ENCODE peak calls at places on chromosomes 7 and 10, in four cellular contexts. One of them, this sample, is unnamed.

GRCh38 chr10:80459047-80459865 is 5.1 kb downstream of the TSPAN14 start:
- DNase-seq in endothelial cell of umbilical vein: no peak
- DNase-seq in HCT116: no peak
- DNase-seq in spleen: peak
- DNase-seq in this sample: peak

GRCh38 chr7:112770051-112770450 is 20.1 kb downstream of the TMEM168 start:
- DNase-seq in spleen: no peak
- DNase-seq in HCT116: no peak
- DNase-seq in endothelial cell of umbilical vein: no peak
- DNase-seq in this sample: no peak

GRCh38 chr7:143299840-143300239 is 11.7 kb downstream of the CASP2 start:
- DNase-seq in HCT116: peak
- DNase-seq in endothelial cell of umbilical vein: peak
- DNase-seq in spleen: no peak
- DNase-seq in this sample: no peak

GRCh38 chr10:24382045-24382444 is 173.1 kb downstream of the KIAA1217 start:
- DNase-seq in endothelial cell of umbilical vein: no peak
- DNase-seq in spleen: no peak
- DNase-seq in HCT116: no peak
- DNase-seq in this sample: no peak

GRCh38 chr7:43905954-43906326 is 456 bp downstream of the URGCP start:
- DNase-seq in HCT116: no peak
- DNase-seq in spleen: peak
- DNase-seq in endothelial cell of umbilical vein: peak
- DNase-seq in this sample: no peak

GRCh38 chr7:18087687-18088078 is 60.0 kb upstream of the PRPS1L1 start:
- DNase-seq in HCT116: no peak
- DNase-seq in spleen: no peak
- DNase-seq in endothelial cell of umbilical vein: no peak
- DNase-seq in this sample: no peak

GRCh38 chr7:150781961-150782360 is 18.2 kb downstream of the TMEM176B start:
- DNase-seq in spleen: no peak
- DNase-seq in HCT116: no peak
- DNase-seq in endothelial cell of umbilical vein: no peak
- DNase-seq in this sample: no peak

GRCh38 chr10:45000764-45001381 is at the start of gene ZNF22:
- DNase-seq in spleen: peak
- DNase-seq in HCT116: no peak
- DNase-seq in endothelial cell of umbilical vein: peak
- DNase-seq in this sample: no peak

GRCh38 chr7:28672397-28672797 is 260.1 kb downstream of the CREB5 start:
- DNase-seq in spleen: no peak
- DNase-seq in endothelial cell of umbilical vein: no peak
- DNase-seq in HCT116: no peak
- DNase-seq in this sample: no peak

GRCh38 chr7:78011642-78012041 is 213.1 kb downstream of the PHTF2 start:
- DNase-seq in spleen: no peak
- DNase-seq in HCT116: no peak
- DNase-seq in endothelial cell of umbilical vein: no peak
- DNase-seq in this sample: no peak

GRCh38 chr7:78007231-78007630 is 208.7 kb downstream of the PHTF2 start:
- DNase-seq in HCT116: no peak
- DNase-seq in spleen: no peak
- DNase-seq in endothelial cell of umbilical vein: no peak
- DNase-seq in this sample: no peak

GRCh38 chr7:78002715-78003114 is 204.1 kb downstream of the PHTF2 start:
- DNase-seq in spleen: no peak
- DNase-seq in endothelial cell of umbilical vein: no peak
- DNase-seq in HCT116: no peak
- DNase-seq in this sample: no peak

DNA sequence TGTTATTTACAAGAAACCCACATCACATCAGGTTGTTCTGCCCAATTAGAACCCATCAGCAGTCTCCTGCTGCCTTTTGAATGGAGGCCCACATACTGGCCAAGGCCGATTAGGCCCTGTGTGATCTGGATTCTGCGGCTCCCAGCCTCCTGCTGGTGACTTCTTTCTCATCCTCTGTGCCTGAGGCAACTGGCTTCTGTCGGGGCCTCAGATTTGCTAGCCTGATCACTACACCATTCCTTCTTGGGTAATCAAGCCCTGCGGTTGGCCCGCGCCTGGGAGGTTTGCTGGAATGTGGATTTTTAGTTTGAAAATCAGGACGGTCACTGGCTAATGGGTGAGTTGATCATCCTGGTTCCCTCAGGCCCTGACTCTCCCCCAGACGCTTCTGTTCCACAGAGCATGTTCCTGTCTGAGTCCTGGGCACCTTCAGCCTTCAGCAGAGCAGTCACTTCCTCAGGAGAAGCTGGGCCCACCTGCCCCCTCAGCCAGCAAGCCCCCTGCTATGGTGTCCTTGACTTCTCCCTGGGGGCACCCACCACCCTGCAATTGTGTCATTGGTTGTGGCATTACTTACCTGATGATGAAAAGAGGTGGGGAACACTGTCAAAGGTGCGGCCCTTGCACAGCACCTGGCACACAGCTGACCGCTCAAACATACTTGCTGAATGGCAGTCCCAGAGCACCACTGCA is 207.6 kb downstream of the PHTF2 start:
- DNase-seq in HCT116: no peak
- DNase-seq in endothelial cell of umbilical vein: no peak
- DNase-seq in spleen: no peak
- DNase-seq in this sample: no peak
- TF ChIP-seq CTCF in HCT116: no peak
- TF ChIP-seq CTCF in endothelial cell of umbilical vein: no peak
- TF ChIP-seq CTCF in spleen: no peak
- TF ChIP-seq CTCF in this sample: no peak

DNA sequence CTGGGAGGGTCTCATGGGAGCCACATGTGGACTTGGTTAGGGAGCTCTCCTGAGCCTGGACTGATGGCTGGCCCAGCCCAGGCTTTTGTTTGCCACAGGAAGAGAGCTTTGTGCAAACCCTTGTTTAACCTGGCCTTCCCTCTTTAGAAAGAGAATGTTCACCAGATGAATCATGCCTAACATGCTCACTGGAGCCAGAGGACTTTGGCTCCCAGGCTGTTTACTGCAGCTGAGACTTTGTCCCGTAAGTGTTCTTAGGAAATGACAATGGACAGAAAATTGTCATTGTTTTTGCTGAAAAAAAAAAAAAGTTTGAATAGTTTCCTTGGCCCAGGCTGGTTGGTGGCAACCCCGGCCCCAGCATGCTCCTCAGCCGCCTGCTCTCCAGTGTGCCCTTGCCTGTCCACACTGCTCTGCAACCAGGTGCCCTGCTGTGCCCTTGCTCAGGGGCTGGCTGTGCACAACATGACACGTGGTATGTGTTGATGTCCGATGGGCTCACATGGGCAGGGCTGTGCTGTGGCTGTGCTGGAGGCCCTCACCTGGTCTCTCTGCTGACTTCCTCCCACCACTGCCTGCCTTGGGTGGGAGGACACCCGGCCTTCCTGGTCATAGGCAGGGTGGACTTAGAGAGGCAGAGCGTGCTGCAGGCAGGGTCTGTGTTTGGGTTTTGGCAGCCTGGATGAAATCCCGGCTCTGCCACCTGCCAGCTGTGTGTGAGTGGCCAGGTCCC is 215.3 kb upstream of the ZNF32 start:
- DNase-seq in HCT116: no peak
- DNase-seq in spleen: no peak
- DNase-seq in endothelial cell of umbilical vein: peak
- DNase-seq in this sample: no peak
- TF ChIP-seq POLR2AphosphoS5 in HCT116: no peak
- TF ChIP-seq POLR2AphosphoS5 in spleen: no peak
- TF ChIP-seq POLR2AphosphoS5 in endothelial cell of umbilical vein: peak
- TF ChIP-seq POLR2AphosphoS5 in this sample: peak

GRCh38 chr10:83706120-83706519 is 433.2 kb upstream of the GHITM start:
- DNase-seq in HCT116: no peak
- DNase-seq in endothelial cell of umbilical vein: no peak
- DNase-seq in spleen: no peak
- DNase-seq in this sample: no peak
- TF ChIP-seq POLR2A in HCT116: no peak
- TF ChIP-seq POLR2A in endothelial cell of umbilical vein: no peak
- TF ChIP-seq POLR2A in spleen: no peak
- TF ChIP-seq POLR2A in this sample: no peak

GRCh38 chr7:117384693-117385092 is 42.6 kb downstream of the ASZ1 start:
- DNase-seq in HCT116: no peak
- DNase-seq in spleen: no peak
- DNase-seq in endothelial cell of umbilical vein: no peak
- DNase-seq in this sample: no peak

GRCh38 chr7:117386125-117386709 is 41.1 kb downstream of the ASZ1 start:
- DNase-seq in endothelial cell of umbilical vein: no peak
- DNase-seq in spleen: no peak
- DNase-seq in HCT116: no peak
- DNase-seq in this sample: no peak

GRCh38 chr7:117385340-117386124 is 41.8 kb downstream of the ASZ1 start:
- DNase-seq in spleen: no peak
- DNase-seq in endothelial cell of umbilical vein: peak
- DNase-seq in HCT116: peak
- DNase-seq in this sample: no peak

GRCh38 chr7:117383826-117384225 is 43.5 kb downstream of the ASZ1 start:
- DNase-seq in endothelial cell of umbilical vein: no peak
- DNase-seq in spleen: no peak
- DNase-seq in HCT116: no peak
- DNase-seq in this sample: no peak

DNA sequence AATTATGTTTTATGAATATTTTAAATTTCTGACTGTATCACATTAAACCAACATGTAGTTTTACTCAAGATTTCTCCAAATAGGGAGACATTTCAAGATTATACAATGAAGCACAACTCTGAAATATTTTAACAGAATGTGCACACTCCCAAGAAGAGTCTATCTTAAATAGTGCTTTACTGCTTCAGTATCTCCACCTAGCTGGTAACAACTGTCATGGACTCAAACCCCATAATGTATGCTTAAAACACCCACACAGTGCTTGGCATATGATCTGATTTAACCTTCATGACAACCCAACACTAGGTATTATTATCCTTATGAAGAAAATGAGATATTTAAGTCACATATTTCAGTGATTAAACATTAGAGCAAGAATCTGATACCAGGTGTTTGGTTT is 45.9 kb downstream of the ASZ1 start:
- DNase-seq in spleen: no peak
- DNase-seq in HCT116: no peak
- DNase-seq in endothelial cell of umbilical vein: no peak
- DNase-seq in this sample: no peak
- TF ChIP-seq CTCF in spleen: no peak
- TF ChIP-seq CTCF in HCT116: peak
- TF ChIP-seq CTCF in endothelial cell of umbilical vein: no peak
- TF ChIP-seq CTCF in this sample: no peak

GRCh38 chr7:100478966-100479660 is at the start of gene TSC22D4:
- DNase-seq in HCT116: peak
- DNase-seq in endothelial cell of umbilical vein: peak
- DNase-seq in spleen: peak
- DNase-seq in this sample: peak
- TF ChIP-seq POLR2AphosphoS5 in HCT116: peak
- TF ChIP-seq POLR2AphosphoS5 in endothelial cell of umbilical vein: peak
- TF ChIP-seq POLR2AphosphoS5 in spleen: peak
- TF ChIP-seq POLR2AphosphoS5 in this sample: no peak

DNA sequence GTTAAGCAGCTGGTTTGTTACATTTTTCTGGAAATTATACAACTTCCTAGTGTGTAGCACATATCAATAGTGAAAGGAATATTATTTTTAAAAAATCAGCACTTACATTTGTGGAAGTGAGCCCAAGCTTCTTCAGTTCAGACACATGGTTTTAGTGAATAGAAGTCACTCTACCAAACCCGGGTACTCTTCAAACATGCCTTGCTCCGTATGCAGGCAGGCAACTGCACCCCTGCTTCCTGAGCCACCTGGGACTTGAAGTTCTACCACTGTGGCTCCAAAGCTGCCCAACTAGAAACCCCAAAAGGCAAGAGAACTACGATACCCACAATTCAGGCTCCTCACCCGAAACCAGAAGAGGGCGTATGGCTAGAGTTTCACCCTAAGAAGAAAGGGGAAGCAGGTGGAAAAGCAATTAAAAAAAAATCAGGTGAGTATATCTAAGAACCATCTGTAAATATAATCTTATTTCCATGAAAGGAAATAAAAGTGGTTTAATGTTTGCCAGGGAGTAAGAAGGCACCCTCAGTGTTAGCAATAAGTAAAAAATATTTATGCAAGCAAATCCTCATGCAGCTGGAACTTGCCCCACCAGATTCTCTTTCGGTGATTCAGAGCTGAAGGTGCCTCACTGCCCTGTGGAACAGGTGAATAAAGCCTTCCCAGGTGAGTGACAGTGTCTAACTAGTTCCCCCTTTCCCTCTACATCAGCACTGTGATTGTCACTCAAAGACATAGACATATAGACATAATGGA is at the start of gene MACC1:
- DNase-seq in spleen: peak
- DNase-seq in endothelial cell of umbilical vein: no peak
- DNase-seq in HCT116: peak
- DNase-seq in this sample: no peak
- TF ChIP-seq POLR2A in spleen: no peak
- TF ChIP-seq POLR2A in endothelial cell of umbilical vein: no peak
- TF ChIP-seq POLR2A in HCT116: no peak
- TF ChIP-seq POLR2A in this sample: no peak

This sample was measured in suprapubic skin.